ENCODE peak calls at places on chromosomes 2 and 18, in ten cellular contexts. C, D, B, H, Z, K, L, E, T and N are unnamed samples.
A peak's percentile ranks its signal among the peaks of the same experiment; 100 is the strongest.

GRCh38 chr2:134217924-134218323 is 35.9 kb upstream of the MGAT5 start:
- DNase-seq in L (no peak), E (no peak), H (no peak), D (no peak), C (no peak), Z (no peak), B (no peak), K (no peak), T (no peak), N (no peak)

GRCh38 chr18:53789376-53790247 is 434.9 kb downstream of the MBD2 start:
- DNase-seq in T (no peak), C (no peak), Z (no peak), D (no peak), B (no peak), H (no peak), L (no peak), K (no peak), E (no peak), N (no peak)

GRCh38 chr2:127862228-127862627 is 4.3 kb upstream of the POLR2D start:
- DNase-seq in E (no peak), H (no peak), T (no peak), Z (no peak), L (no peak), C (no peak), D (no peak), B (no peak), K (no peak), N (no peak)

GRCh38 chr18:58661423-58661822 is 9.8 kb upstream of the MALT1 start:
- DNase-seq in H (peak; percentile 31), Z (no peak), T (no peak), C (no peak), D (no peak), B (no peak), L (no peak), E (no peak), K (no peak), N (no peak)

GRCh38 chr2:218063541-218064295 is 5.3 kb upstream of the RUFY4 start:
- DNase-seq in L (no peak), H (no peak), B (no peak), E (no peak), Z (no peak), D (no peak), C (no peak), T (no peak), K (no peak), N (no peak)

GRCh38 chr2:238287702-238288649 is at the start of gene PER2:
- DNase-seq in L (peak; percentile 75), E (peak; percentile 18), H (peak; percentile 77), T (peak; percentile 13), B (no peak), K (peak; percentile 5), D (peak; percentile 90), Z (peak; percentile 76), C (peak; percentile 96), N (peak; percentile 85)

GRCh38 chr2:38634684-38635083 is 31.2 kb upstream of the GALM start:
- DNase-seq in Z (no peak), C (no peak), L (no peak), E (no peak), B (no peak), H (no peak), T (no peak), D (no peak), K (no peak), N (no peak)

GRCh38 chr2:16303761-16304160 is 361.9 kb downstream of the CYRIA start:
- DNase-seq in K (no peak), T (no peak), D (no peak), B (no peak), H (no peak), E (no peak), Z (peak; percentile 31), C (no peak), L (no peak), N (no peak)

GRCh38 chr2:46796031-46796430 is 119.6 kb downstream of the MCFD2 start:
- DNase-seq in E (no peak), B (no peak), K (no peak), T (no peak), L (no peak), Z (no peak), C (no peak), D (no peak), H (no peak), N (no peak)

GRCh38 chr2:85644909-85645308 is 23.1 kb downstream of the SFTPB start:
- DNase-seq in C (no peak), D (no peak), E (no peak), H (no peak), L (no peak), T (no peak), K (no peak), B (no peak), Z (no peak), N (no peak)

GRCh38 chr2:121588357-121588756 is 57.7 kb downstream of the RNU4ATAC start:
- DNase-seq in D (no peak), E (no peak), Z (no peak), T (no peak), H (no peak), L (no peak), C (no peak), B (no peak), K (no peak), N (no peak)

GRCh38 chr2:11672404-11672803 is 2.4 kb upstream of the NTSR2 start:
- DNase-seq in E (no peak), K (no peak), H (no peak), Z (no peak), D (no peak), C (no peak), B (no peak), T (no peak), L (no peak), N (no peak)

GRCh38 chr18:8816805-8817204 is 111.4 kb downstream of the MTCL1 start:
- DNase-seq in B (no peak), H (peak; percentile 82), D (no peak), K (no peak), T (no peak), L (peak; percentile 42), C (peak; percentile 56), Z (no peak), E (no peak), N (peak; percentile 51)

GRCh38 chr2:239038773-239039478 is 191.0 kb downstream of the TWIST2 start:
- DNase-seq in L (no peak), K (no peak), H (no peak), E (no peak), D (peak; percentile 59), T (no peak), C (no peak), Z (no peak), B (no peak), N (no peak)

GRCh38 chr18:46756172-46756558 is 688 bp downstream of the ST8SIA5 start:
- DNase-seq in L (no peak), K (no peak), Z (no peak), H (no peak), C (no peak), B (no peak), E (no peak), T (no peak), D (no peak), N (no peak)

GRCh38 chr2:237182422-237183123 is 96.9 kb downstream of the COPS8 start:
- DNase-seq in L (no peak), K (no peak), C (peak; percentile 32), T (no peak), Z (no peak), B (no peak), D (peak; percentile 86), H (no peak), E (no peak), N (no peak)

GRCh38 chr2:196851068-196851467 is 41.9 kb upstream of the C2orf66 start:
- DNase-seq in T (no peak), Z (no peak), L (no peak), E (no peak), D (no peak), B (no peak), C (no peak), H (no peak), K (no peak), N (no peak)

GRCh38 chr2:15730545-15731212 is 139.0 kb downstream of the DDX1 start:
- DNase-seq in C (peak; percentile 90), K (peak; percentile 97), B (peak; percentile 94), H (peak; percentile 94), D (peak; percentile 96), Z (peak; percentile 66), E (no peak), L (peak; percentile 95), T (no peak), N (no peak)

GRCh38 chr2:142179686-142180085 is 48.9 kb upstream of the LRP1B start:
- DNase-seq in E (no peak), T (no peak), L (no peak), H (no peak), D (no peak), B (no peak), C (no peak), Z (no peak), K (no peak), N (no peak)